ENCODE peak calls at places on chromosomes 6 and 20, in four cellular contexts. One of them, this sample, is unnamed.

GRCh38 chr6:144899161-144899560 is 614.0 kb downstream of the UTRN start:
- DNase-seq in A172: peak; percentile 32
- DNase-seq in mammary epithelial cell: no peak
- DNase-seq in progenitor cell of endocrine pancreas: no peak
- DNase-seq in this sample: no peak

GRCh38 chr20:25579081-25579770 is 6.1 kb downstream of the NINL start:
- DNase-seq in A172: no peak
- DNase-seq in mammary epithelial cell: no peak
- DNase-seq in progenitor cell of endocrine pancreas: no peak
- DNase-seq in this sample: no peak

GRCh38 chr20:45911486-45912343 is at the start of gene PLTP:
- DNase-seq in mammary epithelial cell: no peak
- DNase-seq in A172: no peak
- DNase-seq in progenitor cell of endocrine pancreas: peak; percentile 50
- DNase-seq in this sample: peak; percentile 41

GRCh38 chr20:17887331-17888030 is 81.1 kb downstream of the SNX5 start:
- DNase-seq in A172: no peak
- DNase-seq in mammary epithelial cell: no peak
- DNase-seq in progenitor cell of endocrine pancreas: no peak
- DNase-seq in this sample: no peak

GRCh38 chr6:3609388-3609787 is 142.1 kb downstream of the PXDC1 start:
- DNase-seq in progenitor cell of endocrine pancreas: no peak
- DNase-seq in mammary epithelial cell: no peak
- DNase-seq in A172: no peak
- DNase-seq in this sample: no peak

GRCh38 chr20:5843054-5843731 is 93.0 kb downstream of the SHLD1 start:
- DNase-seq in A172: no peak
- DNase-seq in mammary epithelial cell: no peak
- DNase-seq in progenitor cell of endocrine pancreas: no peak
- DNase-seq in this sample: no peak

GRCh38 chr20:1034420-1034799 is 32.3 kb upstream of the RSPO4 start:
- DNase-seq in progenitor cell of endocrine pancreas: no peak
- DNase-seq in A172: no peak
- DNase-seq in mammary epithelial cell: peak; percentile 2
- DNase-seq in this sample: no peak

GRCh38 chr20:63955281-63955845 is 853 bp downstream of the UCKL1 start:
- DNase-seq in mammary epithelial cell: no peak
- DNase-seq in progenitor cell of endocrine pancreas: no peak
- DNase-seq in A172: no peak
- DNase-seq in this sample: peak; percentile 9

GRCh38 chr20:39049684-39050554 is 87.8 kb downstream of the DHX35 start:
- DNase-seq in A172: peak; percentile 35
- DNase-seq in mammary epithelial cell: peak; percentile 43
- DNase-seq in progenitor cell of endocrine pancreas: peak; percentile 76
- DNase-seq in this sample: peak; percentile 21

GRCh38 chr6:11538799-11539468 is 1.4 kb downstream of the TMEM170B start:
- DNase-seq in progenitor cell of endocrine pancreas: no peak
- DNase-seq in A172: no peak
- DNase-seq in mammary epithelial cell: no peak
- DNase-seq in this sample: no peak

GRCh38 chr6:121319112-121319553 is 15.1 kb downstream of the TBC1D32 start:
- DNase-seq in mammary epithelial cell: no peak
- DNase-seq in progenitor cell of endocrine pancreas: no peak
- DNase-seq in A172: no peak
- DNase-seq in this sample: peak; percentile 49

GRCh38 chr20:58882704-58883089 is 30.2 kb downstream of the GNAS start:
- DNase-seq in A172: no peak
- DNase-seq in progenitor cell of endocrine pancreas: no peak
- DNase-seq in mammary epithelial cell: no peak
- DNase-seq in this sample: no peak

GRCh38 chr6:5905431-5906339 is 101.0 kb downstream of the NRN1 start:
- DNase-seq in A172: peak; percentile 80
- DNase-seq in progenitor cell of endocrine pancreas: no peak
- DNase-seq in mammary epithelial cell: peak; percentile 84
- DNase-seq in this sample: no peak

GRCh38 chr20:23877524-23877923 is 2.0 kb downstream of the CST5 start:
- DNase-seq in mammary epithelial cell: no peak
- DNase-seq in A172: no peak
- DNase-seq in progenitor cell of endocrine pancreas: no peak
- DNase-seq in this sample: no peak

GRCh38 chr6:166598441-166599138 is 12.1 kb upstream of the RAMACL start:
- DNase-seq in A172: peak; percentile 87
- DNase-seq in progenitor cell of endocrine pancreas: no peak
- DNase-seq in mammary epithelial cell: peak; percentile 17
- DNase-seq in this sample: peak; percentile 23

GRCh38 chr6:156102129-156102528 is 646.5 kb upstream of the NOX3 start:
- DNase-seq in A172: peak; percentile 1
- DNase-seq in mammary epithelial cell: no peak
- DNase-seq in progenitor cell of endocrine pancreas: no peak
- DNase-seq in this sample: peak; percentile 5

GRCh38 chr6:14638932-14639875 is 521.6 kb downstream of the CD83 start:
- DNase-seq in mammary epithelial cell: no peak
- DNase-seq in A172: peak; percentile 26
- DNase-seq in progenitor cell of endocrine pancreas: no peak
- DNase-seq in this sample: peak; percentile 29